ENCODE peak calls at places on chromosomes 3 and 15, in ten cellular contexts. K is right lobe of liver, A is astrocyte, T is left ventricle myocardium inferior, N is GM23338, M is ovary, H is IMR-90, S is cardiac muscle cell, U is HepG2, D is AG04450. O is an unnamed sample.

GRCh38 chr15:74540135-74540760 is 772 bp upstream of the ARID3B start:
- DNase-seq in K (no peak), D (no peak), N (peak; percentile 33), T (no peak), A (peak; percentile 51), M (no peak), H (peak; percentile 60), U (peak; percentile 38), S (no peak), O (no peak)

GRCh38 chr15:98941595-98942255 is 65.9 kb downstream of the PGPEP1L start:
- DNase-seq in N (no peak), U (no peak), T (no peak), M (no peak), A (no peak), D (no peak), K (no peak), H (no peak), S (no peak), O (no peak)

GRCh38 chr3:108159128-108159527 is 63.1 kb downstream of the IFT57 start:
- DNase-seq in N (no peak), T (no peak), H (peak; percentile 76), D (no peak), K (no peak), U (no peak), M (no peak), S (peak; percentile 35), A (peak; percentile 72), O (no peak)

GRCh38 chr15:71802770-71803169 is 7.6 kb upstream of the NR2E3 start:
- DNase-seq in T (no peak), D (no peak), U (no peak), M (no peak), S (no peak), A (no peak), N (peak; percentile 84), K (no peak), H (no peak), O (no peak)

GRCh38 chr3:37990527-37990926 is at the start of gene VILL:
- DNase-seq in U (no peak), K (no peak), S (no peak), T (no peak), M (peak; percentile 40), N (no peak), D (no peak), H (no peak), A (no peak), O (no peak)

GRCh38 chr3:177069514-177070329 is 127.6 kb downstream of the TBL1XR1 start:
- DNase-seq in A (peak; percentile 53), S (peak; percentile 35), N (no peak), U (no peak), M (no peak), T (no peak), D (peak; percentile 1), K (no peak), H (peak; percentile 75), O (no peak)

GRCh38 chr3:128297401-128298138 is 144.3 kb downstream of the EEFSEC start:
- DNase-seq in M (no peak), H (peak; percentile 21), D (no peak), U (no peak), K (no peak), A (no peak), S (peak; percentile 52), T (no peak), N (no peak), O (no peak)

GRCh38 chr15:85276921-85277320 is 103.5 kb upstream of the AKAP13 start:
- DNase-seq in U (no peak), A (no peak), H (no peak), K (no peak), M (no peak), N (no peak), D (no peak), S (no peak), T (no peak), O (no peak)

GRCh38 chr15:63043391-63044076 is 987 bp downstream of the TPM1 start:
- DNase-seq in A (no peak), T (peak; percentile 34), M (peak; percentile 63), D (no peak), H (no peak), U (no peak), S (no peak), N (no peak), K (peak; percentile 34), O (peak; percentile 42)

GRCh38 chr15:77623878-77624524 is 8.7 kb downstream of the LINGO1 start:
- DNase-seq in K (no peak), M (no peak), N (no peak), D (no peak), U (no peak), A (no peak), S (no peak), T (no peak), H (no peak), O (no peak)

GRCh38 chr3:188975612-188976314 is 196.0 kb upstream of the TPRG1 start:
- DNase-seq in A (no peak), U (no peak), H (peak; percentile 9), D (no peak), K (no peak), S (no peak), M (no peak), T (no peak), N (peak; percentile 22), O (no peak)

DNA sequence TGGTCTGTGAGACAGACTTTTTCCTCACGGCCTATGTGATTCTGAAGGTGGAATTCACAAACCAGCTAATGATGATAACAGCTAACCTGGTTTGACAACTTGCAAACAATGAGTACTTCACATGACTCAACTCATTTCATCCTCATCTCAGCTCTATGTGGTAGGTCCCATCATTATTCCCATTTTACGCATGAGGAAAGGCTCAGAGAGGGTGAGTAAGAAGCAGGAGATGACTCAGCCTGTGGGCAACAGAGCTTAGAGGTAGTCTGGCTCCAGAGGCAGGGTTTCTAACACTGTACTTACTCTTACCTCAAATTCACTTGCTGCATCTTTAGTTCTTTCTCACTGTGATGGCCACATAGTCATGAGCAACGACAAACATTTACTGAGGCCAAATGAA is 25.8 kb upstream of the PSMD6 start:
- DNase-seq in K (no peak), H (peak; percentile 74), D (no peak), T (no peak), M (no peak), U (no peak), A (peak; percentile 92), N (no peak), S (no peak), O (no peak)
- H3K27ac ChIP-seq in K (no peak overlapping the region), H (no peak overlapping the region), D (no peak overlapping the region), T (no peak overlapping the region), M (no peak overlapping the region), U (no peak overlapping the region), A (peak overlapping the region; percentile 61), N (no peak overlapping the region), S (no peak overlapping the region), O (no peak overlapping the region)

GRCh38 chr15:26453914-26454313 is 319.0 kb downstream of the GABRB3 start:
- DNase-seq in D (no peak), N (peak; percentile 58), K (no peak), S (no peak), U (no peak), M (no peak), H (no peak), T (no peak), A (no peak), O (no peak)

GRCh38 chr15:26449296-26449695 is 323.6 kb downstream of the GABRB3 start:
- DNase-seq in K (no peak), D (no peak), M (no peak), S (no peak), N (peak; percentile 77), U (no peak), A (peak; percentile 80), H (no peak), T (no peak), O (no peak)

GRCh38 chr15:26455828-26456227 is 317.0 kb downstream of the GABRB3 start:
- DNase-seq in T (no peak), D (no peak), H (no peak), K (no peak), U (no peak), A (no peak), M (no peak), N (no peak), S (no peak), O (no peak)

DNA sequence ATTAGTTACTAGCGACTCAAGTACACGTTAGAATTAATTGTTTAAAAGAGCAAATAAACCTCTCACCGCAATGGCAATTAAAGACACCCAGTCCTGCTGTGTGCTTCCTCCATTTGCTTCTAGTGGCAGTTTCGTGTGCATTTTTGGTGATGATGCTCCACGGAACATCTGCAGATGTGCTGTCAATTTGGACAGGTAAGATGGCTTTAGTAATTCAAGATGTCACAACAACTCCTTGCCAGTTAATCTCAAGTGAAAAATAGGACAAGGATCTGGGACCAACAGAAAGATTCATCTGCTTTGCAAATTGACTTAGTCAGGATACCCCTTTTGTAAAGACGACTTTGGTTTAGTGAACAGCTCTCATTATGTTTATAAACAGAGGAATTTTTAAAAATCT is 320.9 kb downstream of the GABRB3 start:
- DNase-seq in S (no peak), H (no peak), K (no peak), A (no peak), M (no peak), U (no peak), N (no peak), D (no peak), T (no peak), O (no peak)
- TF ChIP-seq CTCF in S (no peak), H (no peak), K (no peak), A (no peak), M (no peak), U (no peak), N (no peak), D (no peak), T (no peak), O (no peak)

GRCh38 chr15:88803241-88803919 is at the start of gene ACAN:
- DNase-seq in D (no peak), H (no peak), N (peak; percentile 77), S (no peak), K (no peak), A (no peak), U (no peak), M (no peak), T (no peak), O (no peak)
- H3K27me3 ChIP-seq in D (peaks cover 47% of the 10 kb centered on the region), H (peaks cover 44% of the 10 kb centered on the region), N (peaks cover 67% of the 10 kb centered on the region), S (peaks cover 71% of the 10 kb centered on the region), K (no peaks in the 10 kb centered on the region), A (peaks cover 44% of the 10 kb centered on the region), U (peaks cover 60% of the 10 kb centered on the region), M (no peaks in the 10 kb centered on the region), T (peaks cover 97% of the 10 kb centered on the region), O (peaks cover 90% of the 10 kb centered on the region)

GRCh38 chr15:89196241-89196640 is 25.1 kb downstream of the RLBP1 start:
- DNase-seq in S (no peak), N (no peak), H (no peak), T (no peak), U (no peak), M (no peak), D (no peak), K (no peak), A (no peak), O (no peak)

GRCh38 chr15:89192136-89192535 is 29.2 kb downstream of the RLBP1 start:
- DNase-seq in U (no peak), A (no peak), N (no peak), M (no peak), T (no peak), K (no peak), S (no peak), H (peak; percentile 31), D (no peak), O (no peak)

GRCh38 chr15:89194608-89195007 is 26.8 kb downstream of the RLBP1 start:
- DNase-seq in K (no peak), N (no peak), H (no peak), A (no peak), T (no peak), S (no peak), D (no peak), M (no peak), U (no peak), O (no peak)

GRCh38 chr15:89195836-89196235 is 25.5 kb downstream of the RLBP1 start:
- DNase-seq in D (no peak), M (no peak), U (no peak), H (peak; percentile 49), S (peak; percentile 34), A (peak; percentile 77), T (no peak), N (no peak), K (no peak), O (no peak)

GRCh38 chr15:89192771-89193170 is 28.6 kb downstream of the RLBP1 start:
- DNase-seq in S (peak; percentile 17), H (peak; percentile 28), N (no peak), U (no peak), K (no peak), A (no peak), D (no peak), T (no peak), M (no peak), O (no peak)
- H3K27ac ChIP-seq in S (no peak overlapping the region), H (no peak overlapping the region), N (no peak overlapping the region), U (no peak overlapping the region), K (no peak overlapping the region), A (no peak overlapping the region), D (no peak overlapping the region), T (no peak overlapping the region), M (no peak overlapping the region), O (no peak overlapping the region)

O was measured in heart right ventricle.